ENCODE peak calls at places on chromosomes 5 and 9, in eight cellular contexts. M, N, P, G, T, X, K and B are unnamed samples.

GRCh38 chr5:175387144-175387543 is 56.8 kb downstream of the DRD1 start:
- DNase-seq in G (no peak), X (no peak), K (no peak), P (no peak), M (no peak), T (no peak), N (no peak), B (no peak)

GRCh38 chr5:41903382-41903891 is 707 bp upstream of the RIMOC1 start:
- DNase-seq in T (no peak), K (no peak), P (no peak), X (no peak), G (no peak), M (no peak), N (no peak), B (no peak)

GRCh38 chr9:122827759-122828090 is 663 bp downstream of the PDCL start:
- DNase-seq in X (no peak), P (peak), K (no peak), M (no peak), G (no peak), N (no peak), T (no peak), B (no peak)

GRCh38 chr9:69420611-69421270 is 95.7 kb downstream of the ENTREP1 start:
- DNase-seq in X (no peak), P (no peak), G (no peak), M (no peak), T (no peak), K (no peak), N (no peak), B (no peak)

GRCh38 chr5:81486711-81487110 is 92.8 kb upstream of the ACOT12 start:
- DNase-seq in G (no peak), K (no peak), M (no peak), P (peak), X (no peak), T (no peak), N (no peak), B (no peak)

GRCh38 chr9:114677418-114677817 is 4.6 kb downstream of the TEX48 start:
- DNase-seq in K (no peak), P (peak), G (no peak), N (no peak), X (no peak), M (no peak), T (no peak), B (peak)

GRCh38 chr9:120873512-120873911 is 3.5 kb downstream of the PHF19 start:
- DNase-seq in X (no peak), T (no peak), M (no peak), P (no peak), N (no peak), K (no peak), G (peak), B (peak)

GRCh38 chr5:60196382-60197113 is 303.0 kb upstream of the PDE4D start:
- DNase-seq in T (no peak), M (no peak), G (no peak), P (peak), N (no peak), X (no peak), K (no peak), B (no peak)

GRCh38 chr5:173923236-173924104 is 35.3 kb downstream of the CPEB4 start:
- DNase-seq in M (no peak), N (no peak), T (no peak), X (no peak), K (no peak), G (no peak), P (peak), B (no peak)